ENCODE peak calls at places on chromosomes 1 and 21, in five cellular contexts. O is GM12891, I is Peyer's patch, B is sigmoid colon, P is suprapubic skin. Q is an unnamed sample.

GRCh38 chr1:234310460-234310817 is 62.8 kb upstream of the COA6 start:
- DNase-seq in O (no peak), B (no peak), I (no peak), P (no peak), Q (no peak)

GRCh38 chr1:29805122-29805895 is 569.0 kb downstream of the PTPRU start:
- DNase-seq in B (no peak), O (no peak), P (no peak), I (peak; percentile 8), Q (no peak)

GRCh38 chr21:17476006-17476405 is 36.8 kb upstream of the CXADR start:
- DNase-seq in O (no peak), B (no peak), P (no peak), I (no peak), Q (no peak)

GRCh38 chr1:53526451-53527101 is 67.4 kb downstream of the DMRTB1 start:
- DNase-seq in I (no peak), B (peak; percentile 81), O (no peak), P (no peak), Q (no peak)

GRCh38 chr21:45811136-45811535 is 167.6 kb downstream of the PCBP3 start:
- DNase-seq in P (no peak), I (no peak), B (no peak), O (no peak), Q (no peak)

GRCh38 chr21:44423312-44423821 is 31.9 kb upstream of the LRRC3 start:
- DNase-seq in P (peak; percentile 34), I (no peak), O (no peak), B (peak; percentile 42), Q (peak; percentile 52)

GRCh38 chr1:178938959-178939317 is 68.1 kb upstream of the ANGPTL1 start:
- DNase-seq in O (no peak), P (peak; percentile 79), I (no peak), B (peak; percentile 95), Q (peak; percentile 35)

GRCh38 chr1:227779651-227780050 is 35.8 kb upstream of the PRSS38 start:
- DNase-seq in P (peak; percentile 49), I (no peak), B (peak; percentile 49), O (no peak), Q (peak; percentile 76)

GRCh38 chr1:27958513-27958912 is 1.3 kb upstream of the XKR8 start:
- DNase-seq in B (no peak), O (no peak), I (no peak), P (no peak), Q (no peak)

GRCh38 chr1:34763142-34763781 is 3.7 kb downstream of the GJB4 start:
- DNase-seq in I (no peak), O (no peak), B (no peak), P (no peak), Q (no peak)

GRCh38 chr21:43659136-43660000 is at the start of the genes HSF2BP and RRP1B:
- DNase-seq in O (peak; percentile 95), I (peak; percentile 78), P (peak; percentile 78), B (peak; percentile 89), Q (peak; percentile 94)

GRCh38 chr21:27734146-27734545 is 767.3 kb upstream of the ADAMTS5 start:
- DNase-seq in I (no peak), P (no peak), B (no peak), O (no peak), Q (no peak)

GRCh38 chr1:39675220-39675619 is 3.3 kb upstream of the NT5C1A start:
- DNase-seq in P (no peak), O (no peak), B (no peak), I (no peak), Q (no peak)

GRCh38 chr1:120133228-120133927 is 42.9 kb downstream of the SEC22B start:
- DNase-seq in P (no peak), I (no peak), O (no peak), B (no peak), Q (no peak)

GRCh38 chr1:31919591-31919990 is 18.6 kb downstream of the PTP4A2 start:
- DNase-seq in B (no peak), P (no peak), O (no peak), I (no peak), Q (no peak)

GRCh38 chr1:152917794-152918193 is 9.4 kb downstream of the IVL start:
- DNase-seq in O (no peak), I (no peak), P (no peak), B (no peak), Q (no peak)

GRCh38 chr1:71242239-71242638 is 161.4 kb upstream of the ZRANB2 start:
- DNase-seq in I (no peak), B (no peak), P (no peak), O (no peak), Q (no peak)

GRCh38 chr1:202248861-202249260 is 55.3 kb downstream of the LGR6 start:
- DNase-seq in B (peak; percentile 4), O (no peak), I (no peak), P (no peak), Q (no peak)

GRCh38 chr1:97630281-97630680 is 290.6 kb downstream of the DPYD start:
- DNase-seq in B (no peak), I (no peak), P (no peak), O (no peak), Q (no peak)

GRCh38 chr1:17060129-17060868 is 6.5 kb upstream of the SDHB start:
- DNase-seq in P (no peak), B (no peak), O (no peak), I (no peak), Q (no peak)

GRCh38 chr1:218348628-218349185 is 3.6 kb downstream of the TGFB2 start:
- DNase-seq in P (no peak), B (no peak), I (no peak), O (no peak), Q (no peak)

GRCh38 chr1:31596737-31597097 is 20.4 kb downstream of the TINAGL1 start:
- DNase-seq in I (peak; percentile 10), P (no peak), O (no peak), B (no peak), Q (no peak)

GRCh38 chr1:188128761-188129160 is 1300.0 kb downstream of the PLA2G4A start:
- DNase-seq in B (no peak), I (no peak), O (no peak), P (no peak), Q (no peak)

GRCh38 chr1:112849425-112849966 is 106.5 kb downstream of the SLC16A1 start:
- DNase-seq in B (peak; percentile 50), O (peak; percentile 21), P (no peak), I (no peak), Q (no peak)

GRCh38 chr1:91884459-91885290 is 1.3 kb downstream of the TGFBR3 start:
- DNase-seq in O (no peak), P (no peak), B (peak; percentile 75), I (no peak), Q (no peak)

GRCh38 chr1:236159704-236160539 is 17.6 kb downstream of the GPR137B start:
- DNase-seq in I (no peak), B (peak; percentile 40), O (peak; percentile 52), P (no peak), Q (no peak)

GRCh38 chr1:153490272-153491051 is 30.0 kb upstream of the S100A7 start:
- DNase-seq in I (peak; percentile 23), B (peak; percentile 95), P (peak; percentile 91), O (no peak), Q (peak; percentile 90)

GRCh38 chr21:44930543-44930981 is 9.3 kb upstream of the SLX9 start:
- DNase-seq in O (no peak), I (peak; percentile 77), B (no peak), P (no peak), Q (no peak)

GRCh38 chr1:231338270-231339128 is at the start of gene SPRTN:
- DNase-seq in O (peak; percentile 19), P (peak; percentile 92), I (no peak), B (no peak), Q (no peak)

GRCh38 chr1:224253721-224254120 is 70.7 kb downstream of the DEGS1 start:
- DNase-seq in B (no peak), P (no peak), O (no peak), I (no peak), Q (no peak)

GRCh38 chr1:19563336-19564097 is 78.2 kb upstream of the CAPZB start:
- DNase-seq in I (no peak), P (peak; percentile 81), O (no peak), B (peak; percentile 89), Q (peak; percentile 50)

GRCh38 chr1:209838537-209838936 is 10.8 kb downstream of the UTP25 start:
- DNase-seq in O (no peak), I (no peak), B (no peak), P (no peak), Q (no peak)

GRCh38 chr21:8991088-8991907 is 1530.1 kb upstream of the TPTE start:
- DNase-seq in I (no peak), O (no peak), P (no peak), B (peak; percentile 60), Q (peak; percentile 78)

GRCh38 chr1:36583080-36583479 is 100.4 kb upstream of the CSF3R start:
- DNase-seq in P (no peak), I (no peak), O (no peak), B (no peak), Q (no peak)
- TF ChIP-seq POLR2A in P (no peak), I (no peak), O (no peak), B (no peak), Q (no peak)

DNA sequence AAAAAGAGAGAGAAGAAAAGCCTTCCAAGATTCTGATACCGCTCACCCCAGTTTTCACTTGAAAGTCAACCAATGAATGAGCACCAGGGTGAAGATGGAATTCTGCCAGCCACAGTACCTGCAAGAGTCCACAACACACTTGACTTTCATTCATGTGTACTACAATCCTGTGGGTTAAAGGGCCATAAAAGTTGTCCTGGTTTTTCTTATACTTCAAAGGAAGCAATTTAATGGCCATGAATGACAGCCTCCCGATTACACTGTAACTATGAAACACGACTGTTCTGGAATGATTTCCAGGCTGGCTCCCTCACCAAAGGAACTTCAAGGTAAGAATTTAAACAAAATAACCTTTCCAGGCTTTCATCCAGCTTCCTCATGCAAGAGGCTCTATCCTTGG is 502.8 kb downstream of the SMYD3 start:
- DNase-seq in O (no peak), P (no peak), B (no peak), I (no peak), Q (no peak)
- TF ChIP-seq POLR2A in O (no peak), P (no peak), B (no peak), I (no peak), Q (no peak)

DNA sequence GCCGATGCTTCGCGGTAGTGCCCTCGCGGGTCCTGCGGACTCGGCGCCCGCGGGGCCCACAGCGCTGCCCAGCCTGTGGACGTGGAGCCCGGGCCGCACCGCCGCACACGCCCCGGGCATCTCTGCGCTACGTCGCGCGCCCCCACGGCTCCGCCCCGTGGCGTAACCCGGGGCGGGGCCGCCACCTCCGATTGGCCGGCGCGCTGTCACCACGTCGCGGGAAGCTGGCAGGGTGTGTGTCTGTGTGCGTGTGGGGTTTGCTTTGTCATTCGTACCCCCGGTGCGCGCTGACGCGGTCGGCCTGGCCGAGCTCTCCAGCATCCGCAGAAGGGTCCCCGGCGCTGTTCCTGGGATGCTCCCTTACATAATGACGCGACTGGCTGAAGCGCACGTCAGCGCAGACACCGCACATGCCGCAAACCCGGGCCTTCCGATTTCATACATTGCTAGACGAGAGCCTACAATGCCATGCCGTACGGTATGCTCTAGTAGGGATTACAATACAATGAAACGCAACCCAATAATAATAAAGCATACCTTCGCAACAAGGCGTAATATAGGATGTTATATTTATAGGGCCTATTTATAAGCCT is 528 bp upstream of the MACO1 start:
- DNase-seq in I (peak; percentile 80), B (peak; percentile 90), O (peak; percentile 82), P (peak; percentile 88), Q (peak; percentile 96)
- TF ChIP-seq POLR2A in I (peak; percentile 90), B (peak; percentile 22), O (peak; percentile 72), P (peak; percentile 86), Q (peak; percentile 28)

DNA sequence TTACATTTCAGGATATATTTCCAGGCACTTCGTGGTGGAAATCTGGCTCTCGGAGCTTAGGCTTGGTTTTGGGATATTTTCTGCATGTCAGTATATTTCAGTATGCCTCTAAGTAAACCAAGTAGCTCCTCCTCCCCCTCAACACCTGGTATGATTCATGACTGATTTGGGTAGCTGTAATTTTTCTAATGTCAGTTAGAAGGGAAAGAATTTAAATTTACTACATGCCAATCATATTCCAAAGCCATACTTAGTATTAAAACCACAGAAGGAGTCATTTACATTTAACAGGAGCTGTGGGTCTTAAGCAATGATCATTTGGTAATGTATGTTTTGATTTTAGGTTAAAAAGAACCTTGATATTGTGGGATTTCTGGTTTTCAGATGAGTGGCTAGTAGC is 40.6 kb downstream of the ST6GALNAC3 start:
- DNase-seq in I (no peak), P (no peak), B (no peak), O (no peak), Q (no peak)
- TF ChIP-seq POLR2A in I (no peak), P (no peak), B (no peak), O (no peak), Q (no peak)